ENCODE peak calls at places on chromosomes 5 and 9, in eight cellular contexts. I is heart left ventricle, Q is endothelial cell, V is HL-60, K is epithelial cell of esophagus, Y is foreskin fibroblast, W is fibroblast of pulmonary artery, B is nephron progenitor cell. Z is an unnamed sample.

GRCh38 chr5:8729437-8729836 is 816.4 kb downstream of the SEMA5A start:
- DNase-seq in W (peak; percentile 51), V (no peak), B (no peak), I (no peak), K (no peak), Y (peak; percentile 62), Q (no peak), Z (no peak)

GRCh38 chr9:119802621-119803020 is 433.4 kb upstream of the BRINP1 start:
- DNase-seq in Y (no peak), K (no peak), V (no peak), Q (no peak), W (no peak), I (peak; percentile 32), B (peak; percentile 18), Z (no peak)

GRCh38 chr5:178428341-178429155 is 161.6 kb downstream of the COL23A1 start:
- DNase-seq in I (peak; percentile 61), B (no peak), Q (peak; percentile 22), Y (no peak), V (no peak), K (peak; percentile 7), W (no peak), Z (no peak)

GRCh38 chr5:165457854-165458481 is 1952.5 kb downstream of the MAT2B start:
- DNase-seq in B (peak; percentile 10), Y (no peak), K (peak; percentile 66), Q (peak; percentile 33), V (peak; percentile 16), W (peak; percentile 44), I (no peak), Z (no peak)

GRCh38 chr9:110802416-110803035 is 133.9 kb downstream of the MUSK start:
- DNase-seq in Q (no peak), V (peak; percentile 20), K (no peak), W (peak; percentile 80), B (no peak), Y (peak; percentile 79), I (no peak), Z (no peak)

GRCh38 chr5:100855295-100855694 is 47.8 kb downstream of the ST8SIA4 start:
- DNase-seq in I (no peak), Y (no peak), Q (no peak), K (no peak), W (no peak), B (no peak), V (no peak), Z (no peak)

GRCh38 chr5:10300246-10300645 is 7.5 kb downstream of the CMBL start:
- DNase-seq in Y (no peak), I (no peak), Q (no peak), W (no peak), V (no peak), B (no peak), K (no peak), Z (no peak)

GRCh38 chr5:179342577-179342976 is 2.7 kb downstream of the ADAMTS2 start:
- DNase-seq in K (no peak), Q (peak; percentile 47), Y (peak; percentile 91), I (no peak), V (no peak), B (peak; percentile 50), W (peak; percentile 68), Z (peak; percentile 25)

GRCh38 chr5:38404667-38405276 is 146.4 kb downstream of the EGFLAM start:
- DNase-seq in Y (no peak), W (no peak), Q (peak; percentile 54), B (peak; percentile 18), I (no peak), K (peak; percentile 68), V (no peak), Z (no peak)

GRCh38 chr5:178670486-178670885 is 43.6 kb upstream of the CLK4 start:
- DNase-seq in K (no peak), W (no peak), Q (no peak), I (no peak), V (no peak), B (no peak), Y (no peak), Z (no peak)

GRCh38 chr9:137309368-137310189 is 7.5 kb upstream of the NRARP start:
- DNase-seq in K (no peak), V (no peak), I (no peak), Y (no peak), W (no peak), Q (no peak), B (no peak), Z (no peak)

GRCh38 chr9:93540305-93540704 is 36.1 kb upstream of the PHF2 start:
- DNase-seq in I (no peak), W (no peak), Y (no peak), Q (no peak), B (no peak), V (no peak), K (no peak), Z (no peak)

GRCh38 chr5:109156885-109157284 is 252.9 kb downstream of the PJA2 start:
- DNase-seq in Q (no peak), K (no peak), V (no peak), B (no peak), W (no peak), Y (no peak), I (no peak), Z (no peak)

GRCh38 chr5:75053286-75054109 is 1.1 kb upstream of the GCNT4 start:
- DNase-seq in Q (peak; percentile 61), K (peak; percentile 93), B (peak; percentile 77), V (peak; percentile 7), I (peak; percentile 56), W (peak; percentile 74), Y (peak; percentile 89), Z (peak; percentile 48)

GRCh38 chr9:108162664-108163063 is 673.1 kb upstream of the KLF4 start:
- DNase-seq in K (peak; percentile 43), I (no peak), Y (peak; percentile 92), V (no peak), Q (no peak), W (peak; percentile 79), B (no peak), Z (no peak)

GRCh38 chr9:126347911-126348760 is 21.5 kb downstream of the MVB12B start:
- DNase-seq in Q (no peak), Y (no peak), K (no peak), I (no peak), B (no peak), W (no peak), V (no peak), Z (no peak)

GRCh38 chr5:37838152-37838932 is 1.5 kb downstream of the GDNF start:
- DNase-seq in Y (peak; percentile 79), Q (peak; percentile 47), V (no peak), K (no peak), B (peak; percentile 36), I (no peak), W (peak; percentile 32), Z (peak; percentile 37)

GRCh38 chr5:54985301-54986268 is at the start of gene ESM1:
- DNase-seq in K (peak; percentile 85), V (no peak), Y (peak; percentile 82), I (no peak), Q (no peak), W (peak; percentile 77), B (peak; percentile 8), Z (no peak)

GRCh38 chr5:82023530-82024095 is 51.8 kb downstream of the ATG10 start:
- DNase-seq in K (no peak), Y (peak; percentile 52), I (no peak), W (no peak), V (no peak), Q (no peak), B (no peak), Z (no peak)

GRCh38 chr5:59893061-59893435 is 478 bp downstream of the PDE4D start:
- DNase-seq in W (no peak), Y (no peak), B (no peak), I (no peak), V (no peak), Q (peak; percentile 8), K (no peak), Z (peak; percentile 1)

GRCh38 chr5:10703676-10704075 is 57.4 kb downstream of the DAP start:
- DNase-seq in B (no peak), Q (no peak), W (no peak), K (no peak), Y (no peak), I (no peak), V (no peak), Z (no peak)

GRCh38 chr5:102755691-102756371 is 726 bp downstream of the PAM start:
- DNase-seq in B (peak; percentile 60), K (peak; percentile 86), Q (peak; percentile 54), V (peak; percentile 53), Y (peak; percentile 84), W (peak; percentile 82), I (peak; percentile 68), Z (peak; percentile 13)

DNA sequence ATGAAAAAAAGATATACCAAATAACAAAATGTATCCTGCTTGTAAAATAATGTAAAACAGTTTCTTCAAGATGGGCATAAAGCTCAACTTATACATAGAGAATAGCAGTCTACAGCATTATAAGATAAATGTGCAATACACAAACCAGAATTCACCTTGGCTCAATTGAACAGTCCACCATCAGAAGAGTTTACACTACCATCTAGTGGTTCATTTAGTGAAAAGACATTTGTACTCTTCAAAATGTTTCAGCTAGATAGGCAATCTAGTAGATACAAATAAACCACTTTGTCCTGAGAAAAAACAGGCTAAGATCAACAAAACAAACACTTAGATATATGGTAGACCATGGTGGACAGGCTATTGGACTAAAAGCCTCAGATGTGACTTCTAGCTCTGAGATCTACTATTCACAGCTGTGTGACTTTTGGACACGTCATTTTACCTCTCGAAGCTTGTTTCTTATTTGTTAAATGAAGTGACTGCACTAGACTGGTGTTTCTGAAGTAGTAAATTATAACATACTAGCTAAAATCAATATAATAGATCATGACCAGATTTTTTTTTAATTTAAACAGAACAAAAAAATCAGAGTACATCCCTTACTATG is 22.1 kb upstream of the TPD52L3 start:
- DNase-seq in K (peak; percentile 68), Y (peak; percentile 54), W (peak; percentile 81), V (no peak), I (no peak), Q (no peak), B (no peak), Z (no peak)
- TF ChIP-seq CTCF in K (peak; percentile 56), Y (peak; percentile 38), W (peak; percentile 62), V (peak; percentile 9), I (peak; percentile 56), Q (peak; percentile 29), B (peak; percentile 50), Z (peak; percentile 76)

GRCh38 chr5:137627293-137627692 is 108.6 kb downstream of the KLHL3 start:
- DNase-seq in Q (no peak), I (no peak), W (no peak), B (no peak), V (no peak), K (peak; percentile 73), Y (no peak), Z (no peak)
- TF ChIP-seq CTCF in Q (no peak), I (no peak), W (no peak), B (no peak), V (no peak), K (no peak), Y (no peak), Z (no peak)

GRCh38 chr9:92455217-92455616 is 27.1 kb downstream of the ASPN start:
- DNase-seq in V (no peak), W (peak; percentile 10), Y (no peak), Q (peak; percentile 11), I (no peak), B (no peak), K (no peak), Z (no peak)
- TF ChIP-seq CTCF in V (peak; percentile 9), W (peak; percentile 33), Y (peak; percentile 17), Q (no peak), I (no peak), B (peak; percentile 7), K (peak; percentile 25), Z (peak; percentile 33)

DNA sequence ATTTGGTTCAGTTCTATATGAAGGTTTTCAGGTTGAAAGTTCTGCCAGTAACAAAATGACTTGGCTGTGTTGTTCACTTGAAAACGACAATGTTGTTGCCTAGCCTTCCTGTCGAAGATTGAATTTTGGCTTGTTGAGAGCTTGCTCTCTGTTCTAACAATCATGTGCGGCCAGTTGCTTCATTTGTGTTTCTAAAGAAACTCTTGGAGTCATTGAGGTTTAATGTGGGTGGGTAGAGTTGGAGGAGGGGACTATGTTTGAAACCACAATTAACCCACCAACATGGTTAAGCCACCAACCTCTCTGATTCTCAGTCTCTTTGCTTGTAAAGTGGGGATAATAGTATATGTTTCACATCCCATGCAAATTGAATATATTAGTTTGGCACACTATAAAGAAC is 145.8 kb downstream of the FBXL7 start:
- DNase-seq in Q (no peak), K (no peak), Y (peak; percentile 9), I (no peak), V (no peak), B (no peak), W (no peak), Z (no peak)
- TF ChIP-seq CTCF in Q (no peak), K (no peak), Y (no peak), I (no peak), V (no peak), B (no peak), W (no peak), Z (no peak)

Z was measured in neural crest cell.